ENCODE peak calls at places on chromosome 5, in seven cellular contexts. One of them, this sample, is unnamed.

GRCh38 chr5:176732736-176733585 is 77.4 kb upstream of the UNC5A start:
- DNase-seq in GM23248: no peak
- DNase-seq in lower lobe of right lung: peak; percentile 15
- DNase-seq in IMR-90: no peak
- DNase-seq in GM23338: no peak
- DNase-seq in heart left ventricle: no peak
- DNase-seq in DND-41: no peak
- DNase-seq in this sample: no peak

GRCh38 chr5:176788091-176788490 is 22.3 kb upstream of the UNC5A start:
- DNase-seq in GM23248: no peak
- DNase-seq in lower lobe of right lung: no peak
- DNase-seq in IMR-90: no peak
- DNase-seq in GM23338: no peak
- DNase-seq in heart left ventricle: no peak
- DNase-seq in DND-41: no peak
- DNase-seq in this sample: no peak

GRCh38 chr5:139404484-139404840 is 573 bp upstream of the SPATA24 start:
- DNase-seq in GM23248: no peak
- DNase-seq in lower lobe of right lung: no peak
- DNase-seq in IMR-90: no peak
- DNase-seq in GM23338: no peak
- DNase-seq in heart left ventricle: no peak
- DNase-seq in DND-41: peak; percentile 41
- DNase-seq in this sample: no peak

GRCh38 chr5:14305045-14305444 is 161.9 kb downstream of the TRIO start:
- DNase-seq in GM23248: peak; percentile 92
- DNase-seq in lower lobe of right lung: no peak
- DNase-seq in IMR-90: peak; percentile 94
- DNase-seq in GM23338: no peak
- DNase-seq in heart left ventricle: peak; percentile 42
- DNase-seq in DND-41: no peak
- DNase-seq in this sample: no peak

GRCh38 chr5:123144096-123144495 is 55.1 kb downstream of the PRDM6 start:
- DNase-seq in GM23248: no peak
- DNase-seq in lower lobe of right lung: no peak
- DNase-seq in IMR-90: no peak
- DNase-seq in GM23338: no peak
- DNase-seq in heart left ventricle: no peak
- DNase-seq in DND-41: no peak
- DNase-seq in this sample: no peak

GRCh38 chr5:172183881-172184280 is 4.1 kb downstream of the STK10 start:
- DNase-seq in GM23248: no peak
- DNase-seq in lower lobe of right lung: no peak
- DNase-seq in IMR-90: no peak
- DNase-seq in GM23338: no peak
- DNase-seq in heart left ventricle: no peak
- DNase-seq in DND-41: no peak
- DNase-seq in this sample: no peak

GRCh38 chr5:44385236-44385940 is 3.8 kb downstream of the FGF10 start:
- DNase-seq in GM23248: no peak
- DNase-seq in lower lobe of right lung: no peak
- DNase-seq in IMR-90: no peak
- DNase-seq in GM23338: no peak
- DNase-seq in heart left ventricle: no peak
- DNase-seq in DND-41: no peak
- DNase-seq in this sample: no peak

GRCh38 chr5:141747152-141747640 is 65.2 kb upstream of the ARAP3 start:
- DNase-seq in GM23248: peak; percentile 64
- DNase-seq in lower lobe of right lung: peak; percentile 69
- DNase-seq in IMR-90: peak; percentile 38
- DNase-seq in GM23338: peak; percentile 95
- DNase-seq in heart left ventricle: peak; percentile 88
- DNase-seq in DND-41: no peak
- DNase-seq in this sample: no peak

GRCh38 chr5:53249529-53249928 is 140.0 kb upstream of the MOCS2 start:
- DNase-seq in GM23248: peak; percentile 96
- DNase-seq in lower lobe of right lung: no peak
- DNase-seq in IMR-90: peak; percentile 98
- DNase-seq in GM23338: no peak
- DNase-seq in heart left ventricle: no peak
- DNase-seq in DND-41: no peak
- DNase-seq in this sample: no peak

GRCh38 chr5:56837956-56838355 is 22.6 kb downstream of the MAP3K1 start:
- DNase-seq in GM23248: no peak
- DNase-seq in lower lobe of right lung: no peak
- DNase-seq in IMR-90: no peak
- DNase-seq in GM23338: no peak
- DNase-seq in heart left ventricle: no peak
- DNase-seq in DND-41: no peak
- DNase-seq in this sample: no peak

GRCh38 chr5:56840597-56840996 is 25.2 kb downstream of the MAP3K1 start:
- DNase-seq in GM23248: no peak
- DNase-seq in lower lobe of right lung: no peak
- DNase-seq in IMR-90: no peak
- DNase-seq in GM23338: no peak
- DNase-seq in heart left ventricle: no peak
- DNase-seq in DND-41: no peak
- DNase-seq in this sample: no peak

GRCh38 chr5:56839062-56839461 is 23.7 kb downstream of the MAP3K1 start:
- DNase-seq in GM23248: no peak
- DNase-seq in lower lobe of right lung: no peak
- DNase-seq in IMR-90: no peak
- DNase-seq in GM23338: no peak
- DNase-seq in heart left ventricle: no peak
- DNase-seq in DND-41: no peak
- DNase-seq in this sample: no peak

GRCh38 chr5:56837386-56837785 is 22.0 kb downstream of the MAP3K1 start:
- DNase-seq in GM23248: no peak
- DNase-seq in lower lobe of right lung: no peak
- DNase-seq in IMR-90: no peak
- DNase-seq in GM23338: no peak
- DNase-seq in heart left ventricle: no peak
- DNase-seq in DND-41: no peak
- DNase-seq in this sample: no peak

DNA sequence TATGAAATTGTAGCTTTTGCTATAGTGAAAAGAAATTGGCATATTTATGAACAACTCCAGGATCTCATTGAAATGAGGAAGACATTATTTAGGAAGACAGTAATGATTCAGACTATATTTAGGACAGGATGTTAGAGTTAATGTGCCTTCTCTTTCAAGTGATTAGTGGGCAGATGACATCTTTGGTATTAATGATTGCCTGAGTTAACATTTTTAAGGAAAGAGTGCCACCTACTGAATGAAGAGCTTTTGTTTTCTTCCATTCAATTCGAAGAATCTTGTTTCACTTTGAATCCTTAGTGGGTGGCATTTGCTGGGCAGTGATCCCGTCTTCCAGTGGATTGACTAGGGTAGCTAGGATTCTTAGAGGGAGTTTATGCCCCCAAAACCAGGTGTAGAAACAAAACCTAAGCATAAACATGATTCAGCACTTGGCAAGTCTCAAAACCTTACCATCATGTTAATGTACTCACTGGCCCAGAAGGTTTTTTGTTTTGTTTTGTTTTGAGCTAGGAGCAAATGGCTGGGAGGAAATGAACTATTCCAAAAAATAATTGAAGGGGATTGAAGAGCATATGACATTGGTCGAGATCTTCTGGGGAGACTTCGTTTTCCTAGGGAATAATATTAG is 23.2 kb downstream of the MAP3K1 start:
- DNase-seq in GM23248: peak; percentile 76
- DNase-seq in lower lobe of right lung: no peak
- DNase-seq in IMR-90: peak; percentile 74
- DNase-seq in GM23338: peak; percentile 60
- DNase-seq in heart left ventricle: no peak
- DNase-seq in DND-41: no peak
- DNase-seq in this sample: no peak
- H3K4me3 ChIP-seq in GM23248: peak overlapping the region; percentile 71
- H3K4me3 ChIP-seq in lower lobe of right lung: peak overlapping the region; percentile 9
- H3K4me3 ChIP-seq in IMR-90: peak overlapping the region; percentile 47
- H3K4me3 ChIP-seq in GM23338: no peak overlapping the region
- H3K4me3 ChIP-seq in heart left ventricle: no peak overlapping the region
- H3K4me3 ChIP-seq in DND-41: peak overlapping the region; percentile 27
- H3K4me3 ChIP-seq in this sample: no peak overlapping the region

GRCh38 chr5:159463590-159464321 is 133.5 kb upstream of the IL12B start:
- DNase-seq in GM23248: no peak
- DNase-seq in lower lobe of right lung: no peak
- DNase-seq in IMR-90: peak; percentile 35
- DNase-seq in GM23338: no peak
- DNase-seq in heart left ventricle: no peak
- DNase-seq in DND-41: no peak
- DNase-seq in this sample: no peak

GRCh38 chr5:159465604-159466003 is 135.3 kb upstream of the IL12B start:
- DNase-seq in GM23248: no peak
- DNase-seq in lower lobe of right lung: no peak
- DNase-seq in IMR-90: no peak
- DNase-seq in GM23338: no peak
- DNase-seq in heart left ventricle: no peak
- DNase-seq in DND-41: no peak
- DNase-seq in this sample: no peak

GRCh38 chr5:159475026-159475425 is 144.7 kb upstream of the IL12B start:
- DNase-seq in GM23248: no peak
- DNase-seq in lower lobe of right lung: no peak
- DNase-seq in IMR-90: no peak
- DNase-seq in GM23338: no peak
- DNase-seq in heart left ventricle: no peak
- DNase-seq in DND-41: no peak
- DNase-seq in this sample: no peak

GRCh38 chr5:159467666-159468065 is 137.4 kb upstream of the IL12B start:
- DNase-seq in GM23248: no peak
- DNase-seq in lower lobe of right lung: no peak
- DNase-seq in IMR-90: no peak
- DNase-seq in GM23338: no peak
- DNase-seq in heart left ventricle: no peak
- DNase-seq in DND-41: no peak
- DNase-seq in this sample: no peak

GRCh38 chr5:159469496-159470370 is 139.4 kb upstream of the IL12B start:
- DNase-seq in GM23248: peak; percentile 49
- DNase-seq in lower lobe of right lung: no peak
- DNase-seq in IMR-90: no peak
- DNase-seq in GM23338: no peak
- DNase-seq in heart left ventricle: no peak
- DNase-seq in DND-41: peak; percentile 35
- DNase-seq in this sample: peak; percentile 17
- H3K4me1 ChIP-seq in GM23248: peaks cover 4% of the 10 kb centered on the region
- H3K4me1 ChIP-seq in lower lobe of right lung: peaks cover 4% of the 10 kb centered on the region
- H3K4me1 ChIP-seq in IMR-90: no peaks in the 10 kb centered on the region
- H3K4me1 ChIP-seq in GM23338: no peaks in the 10 kb centered on the region
- H3K4me1 ChIP-seq in heart left ventricle: no peaks in the 10 kb centered on the region
- H3K4me1 ChIP-seq in DND-41: peaks cover 12% of the 10 kb centered on the region
- H3K4me1 ChIP-seq in this sample: peaks cover 22% of the 10 kb centered on the region

DNA sequence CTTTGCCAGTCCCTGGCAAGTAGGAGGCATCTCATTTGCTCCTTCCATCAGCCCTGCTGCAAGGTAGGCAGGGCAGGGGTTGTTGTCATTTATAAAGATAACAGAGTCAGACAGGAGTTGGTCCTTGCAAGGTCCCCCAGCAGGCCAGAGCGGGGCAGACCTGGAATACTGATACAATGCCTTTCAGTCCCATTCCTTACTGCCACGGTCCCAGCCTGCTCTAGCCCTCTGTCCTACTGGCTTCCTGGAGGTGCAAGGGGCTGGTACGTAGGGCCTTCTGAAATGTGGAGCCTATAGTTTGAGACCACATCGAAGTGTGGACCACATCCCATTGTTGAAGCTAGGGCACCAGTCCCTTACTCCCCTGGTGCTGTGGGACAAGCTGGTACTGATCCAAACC is 42.8 kb upstream of the PITX1 start:
- DNase-seq in GM23248: no peak
- DNase-seq in lower lobe of right lung: no peak
- DNase-seq in IMR-90: no peak
- DNase-seq in GM23338: no peak
- DNase-seq in heart left ventricle: no peak
- DNase-seq in DND-41: no peak
- DNase-seq in this sample: no peak
- H3K4me3 ChIP-seq in GM23248: no peak overlapping the region
- H3K4me3 ChIP-seq in lower lobe of right lung: no peak overlapping the region
- H3K4me3 ChIP-seq in IMR-90: no peak overlapping the region
- H3K4me3 ChIP-seq in GM23338: no peak overlapping the region
- H3K4me3 ChIP-seq in heart left ventricle: no peak overlapping the region
- H3K4me3 ChIP-seq in DND-41: no peak overlapping the region
- H3K4me3 ChIP-seq in this sample: no peak overlapping the region

GRCh38 chr5:149836451-149837139 is 106.5 kb downstream of the PPARGC1B start:
- DNase-seq in GM23248: no peak
- DNase-seq in lower lobe of right lung: no peak
- DNase-seq in IMR-90: no peak
- DNase-seq in GM23338: no peak
- DNase-seq in heart left ventricle: no peak
- DNase-seq in DND-41: no peak
- DNase-seq in this sample: no peak
- H3K4me1 ChIP-seq in GM23248: peaks cover 11% of the 10 kb centered on the region
- H3K4me1 ChIP-seq in lower lobe of right lung: peaks cover 19% of the 10 kb centered on the region
- H3K4me1 ChIP-seq in IMR-90: peaks cover 3% of the 10 kb centered on the region
- H3K4me1 ChIP-seq in GM23338: no peaks in the 10 kb centered on the region
- H3K4me1 ChIP-seq in heart left ventricle: peaks cover 14% of the 10 kb centered on the region
- H3K4me1 ChIP-seq in DND-41: no peaks in the 10 kb centered on the region
- H3K4me1 ChIP-seq in this sample: no peaks in the 10 kb centered on the region

DNA sequence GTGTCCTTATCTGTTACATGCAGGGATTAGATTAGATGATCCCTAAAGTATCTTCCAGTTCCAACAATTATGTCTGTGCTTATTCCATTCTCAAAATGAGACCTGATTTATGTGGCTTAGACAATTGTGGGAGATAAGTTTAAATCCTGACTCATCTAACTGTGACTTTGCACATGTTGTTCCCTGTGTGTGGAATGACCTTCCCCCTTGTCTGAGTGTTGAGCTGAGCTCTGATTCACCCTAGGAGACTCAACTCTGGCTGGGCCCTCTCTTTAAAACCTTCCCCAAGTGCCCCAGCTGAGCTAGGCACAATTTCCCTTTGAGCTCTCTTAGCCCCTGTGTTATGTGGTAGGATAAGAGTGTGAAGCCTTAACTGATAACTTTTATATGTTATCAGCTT is 118.9 kb upstream of the ELL2 start:
- DNase-seq in GM23248: peak; percentile 69
- DNase-seq in lower lobe of right lung: no peak
- DNase-seq in IMR-90: peak; percentile 77
- DNase-seq in GM23338: no peak
- DNase-seq in heart left ventricle: no peak
- DNase-seq in DND-41: no peak
- DNase-seq in this sample: no peak
- H3K4me3 ChIP-seq in GM23248: no peak overlapping the region
- H3K4me3 ChIP-seq in lower lobe of right lung: no peak overlapping the region
- H3K4me3 ChIP-seq in IMR-90: no peak overlapping the region
- H3K4me3 ChIP-seq in GM23338: no peak overlapping the region
- H3K4me3 ChIP-seq in heart left ventricle: no peak overlapping the region
- H3K4me3 ChIP-seq in DND-41: no peak overlapping the region
- H3K4me3 ChIP-seq in this sample: no peak overlapping the region